ENCODE peak calls at places on chromosomes 3 and 15, in eight cellular contexts. One of them, this sample, is unnamed.
A peak's percentile ranks its signal among the peaks of the same experiment; 100 is the strongest.

GRCh38 chr3:170760174-170760526 is 109.8 kb downstream of the RPL22L1 start:
- DNase-seq in OCI-LY7: no peak
- DNase-seq in cardiac muscle cell: no peak
- DNase-seq in lower lobe of right lung: no peak
- DNase-seq in HepG2: no peak
- DNase-seq in mucosa of descending colon: no peak
- DNase-seq in A549: no peak
- DNase-seq in GM23248: peak; percentile 18
- DNase-seq in this sample: no peak

GRCh38 chr3:147343926-147344325 is 62.4 kb downstream of the ZIC4 start:
- DNase-seq in OCI-LY7: no peak
- DNase-seq in cardiac muscle cell: no peak
- DNase-seq in lower lobe of right lung: no peak
- DNase-seq in HepG2: no peak
- DNase-seq in mucosa of descending colon: no peak
- DNase-seq in A549: no peak
- DNase-seq in GM23248: no peak
- DNase-seq in this sample: no peak

GRCh38 chr3:58383904-58384303 is 49.7 kb downstream of the PDHB start:
- DNase-seq in OCI-LY7: no peak
- DNase-seq in cardiac muscle cell: no peak
- DNase-seq in lower lobe of right lung: no peak
- DNase-seq in HepG2: no peak
- DNase-seq in mucosa of descending colon: no peak
- DNase-seq in A549: no peak
- DNase-seq in GM23248: peak; percentile 99
- DNase-seq in this sample: peak; percentile 57

GRCh38 chr15:82021992-82022391 is 23.8 kb downstream of the MEX3B start:
- DNase-seq in OCI-LY7: no peak
- DNase-seq in cardiac muscle cell: peak; percentile 34
- DNase-seq in lower lobe of right lung: no peak
- DNase-seq in HepG2: no peak
- DNase-seq in mucosa of descending colon: no peak
- DNase-seq in A549: no peak
- DNase-seq in GM23248: no peak
- DNase-seq in this sample: peak; percentile 96

GRCh38 chr3:183253961-183254815 is 1.1 kb downstream of the B3GNT5 start:
- DNase-seq in OCI-LY7: no peak
- DNase-seq in cardiac muscle cell: peak; percentile 45
- DNase-seq in lower lobe of right lung: peak; percentile 74
- DNase-seq in HepG2: no peak
- DNase-seq in mucosa of descending colon: peak; percentile 54
- DNase-seq in A549: no peak
- DNase-seq in GM23248: peak; percentile 63
- DNase-seq in this sample: peak; percentile 45

GRCh38 chr3:105979961-105980360 is 111.1 kb upstream of the CBLB start:
- DNase-seq in OCI-LY7: no peak
- DNase-seq in cardiac muscle cell: no peak
- DNase-seq in lower lobe of right lung: no peak
- DNase-seq in HepG2: no peak
- DNase-seq in mucosa of descending colon: no peak
- DNase-seq in A549: no peak
- DNase-seq in GM23248: no peak
- DNase-seq in this sample: no peak

GRCh38 chr15:41047474-41047873 is 68.6 kb downstream of the INO80 start:
- DNase-seq in OCI-LY7: no peak
- DNase-seq in cardiac muscle cell: no peak
- DNase-seq in lower lobe of right lung: no peak
- DNase-seq in HepG2: no peak
- DNase-seq in mucosa of descending colon: no peak
- DNase-seq in A549: no peak
- DNase-seq in GM23248: no peak
- DNase-seq in this sample: no peak

GRCh38 chr3:58612825-58613224 is 35.6 kb upstream of the FAM107A start:
- DNase-seq in OCI-LY7: no peak
- DNase-seq in cardiac muscle cell: no peak
- DNase-seq in lower lobe of right lung: no peak
- DNase-seq in HepG2: no peak
- DNase-seq in mucosa of descending colon: no peak
- DNase-seq in A549: no peak
- DNase-seq in GM23248: no peak
- DNase-seq in this sample: no peak

GRCh38 chr3:122977645-122978466 is 49.7 kb downstream of the SEMA5B start:
- DNase-seq in OCI-LY7: no peak
- DNase-seq in cardiac muscle cell: peak; percentile 69
- DNase-seq in lower lobe of right lung: peak; percentile 62
- DNase-seq in HepG2: peak; percentile 73
- DNase-seq in mucosa of descending colon: peak; percentile 10
- DNase-seq in A549: no peak
- DNase-seq in GM23248: peak; percentile 40
- DNase-seq in this sample: peak; percentile 87

GRCh38 chr3:156826896-156827882 is 1.0 kb downstream of the LEKR1 start:
- DNase-seq in OCI-LY7: no peak
- DNase-seq in cardiac muscle cell: peak; percentile 10
- DNase-seq in lower lobe of right lung: no peak
- DNase-seq in HepG2: no peak
- DNase-seq in mucosa of descending colon: no peak
- DNase-seq in A549: no peak
- DNase-seq in GM23248: no peak
- DNase-seq in this sample: no peak

GRCh38 chr15:49495993-49496747 is 73.1 kb downstream of the FGF7 start:
- DNase-seq in OCI-LY7: no peak
- DNase-seq in cardiac muscle cell: no peak
- DNase-seq in lower lobe of right lung: no peak
- DNase-seq in HepG2: no peak
- DNase-seq in mucosa of descending colon: no peak
- DNase-seq in A549: no peak
- DNase-seq in GM23248: peak; percentile 57
- DNase-seq in this sample: no peak

GRCh38 chr3:132232231-132232792 is 84.9 kb upstream of the ACP3 start:
- DNase-seq in OCI-LY7: no peak
- DNase-seq in cardiac muscle cell: no peak
- DNase-seq in lower lobe of right lung: no peak
- DNase-seq in HepG2: no peak
- DNase-seq in mucosa of descending colon: no peak
- DNase-seq in A549: no peak
- DNase-seq in GM23248: peak; percentile 66
- DNase-seq in this sample: no peak

GRCh38 chr15:92014461-92015030 is 161.0 kb downstream of the SLCO3A1 start:
- DNase-seq in OCI-LY7: peak; percentile 39
- DNase-seq in cardiac muscle cell: no peak
- DNase-seq in lower lobe of right lung: no peak
- DNase-seq in HepG2: no peak
- DNase-seq in mucosa of descending colon: no peak
- DNase-seq in A549: no peak
- DNase-seq in GM23248: no peak
- DNase-seq in this sample: no peak

GRCh38 chr3:18729671-18730070 is 304.5 kb upstream of the SATB1 start:
- DNase-seq in OCI-LY7: no peak
- DNase-seq in cardiac muscle cell: no peak
- DNase-seq in lower lobe of right lung: no peak
- DNase-seq in HepG2: no peak
- DNase-seq in mucosa of descending colon: no peak
- DNase-seq in A549: no peak
- DNase-seq in GM23248: no peak
- DNase-seq in this sample: no peak

GRCh38 chr3:15629860-15630597 is 28.5 kb downstream of the BTD start:
- DNase-seq in OCI-LY7: peak; percentile 87
- DNase-seq in cardiac muscle cell: peak; percentile 76
- DNase-seq in lower lobe of right lung: no peak
- DNase-seq in HepG2: peak; percentile 62
- DNase-seq in mucosa of descending colon: peak; percentile 76
- DNase-seq in A549: peak; percentile 82
- DNase-seq in GM23248: peak; percentile 96
- DNase-seq in this sample: peak; percentile 71

GRCh38 chr3:183817111-183817510 is 8.3 kb downstream of the MAP6D1 start:
- DNase-seq in OCI-LY7: no peak
- DNase-seq in cardiac muscle cell: no peak
- DNase-seq in lower lobe of right lung: no peak
- DNase-seq in HepG2: no peak
- DNase-seq in mucosa of descending colon: no peak
- DNase-seq in A549: no peak
- DNase-seq in GM23248: no peak
- DNase-seq in this sample: no peak

GRCh38 chr15:101167366-101167790 is 84.5 kb downstream of the CHSY1 start:
- DNase-seq in OCI-LY7: no peak
- DNase-seq in cardiac muscle cell: no peak
- DNase-seq in lower lobe of right lung: no peak
- DNase-seq in HepG2: peak; percentile 31
- DNase-seq in mucosa of descending colon: no peak
- DNase-seq in A549: no peak
- DNase-seq in GM23248: no peak
- DNase-seq in this sample: no peak

GRCh38 chr15:101169457-101170071 is 82.3 kb downstream of the CHSY1 start:
- DNase-seq in OCI-LY7: no peak
- DNase-seq in cardiac muscle cell: no peak
- DNase-seq in lower lobe of right lung: no peak
- DNase-seq in HepG2: no peak
- DNase-seq in mucosa of descending colon: no peak
- DNase-seq in A549: no peak
- DNase-seq in GM23248: peak; percentile 40
- DNase-seq in this sample: no peak

GRCh38 chr15:101167791-101168462 is 83.9 kb downstream of the CHSY1 start:
- DNase-seq in OCI-LY7: no peak
- DNase-seq in cardiac muscle cell: no peak
- DNase-seq in lower lobe of right lung: peak; percentile 73
- DNase-seq in HepG2: peak; percentile 57
- DNase-seq in mucosa of descending colon: peak; percentile 38
- DNase-seq in A549: no peak
- DNase-seq in GM23248: peak; percentile 71
- DNase-seq in this sample: peak; percentile 73

GRCh38 chr15:101168898-101169297 is 83.0 kb downstream of the CHSY1 start:
- DNase-seq in OCI-LY7: no peak
- DNase-seq in cardiac muscle cell: no peak
- DNase-seq in lower lobe of right lung: no peak
- DNase-seq in HepG2: no peak
- DNase-seq in mucosa of descending colon: no peak
- DNase-seq in A549: no peak
- DNase-seq in GM23248: no peak
- DNase-seq in this sample: no peak

DNA sequence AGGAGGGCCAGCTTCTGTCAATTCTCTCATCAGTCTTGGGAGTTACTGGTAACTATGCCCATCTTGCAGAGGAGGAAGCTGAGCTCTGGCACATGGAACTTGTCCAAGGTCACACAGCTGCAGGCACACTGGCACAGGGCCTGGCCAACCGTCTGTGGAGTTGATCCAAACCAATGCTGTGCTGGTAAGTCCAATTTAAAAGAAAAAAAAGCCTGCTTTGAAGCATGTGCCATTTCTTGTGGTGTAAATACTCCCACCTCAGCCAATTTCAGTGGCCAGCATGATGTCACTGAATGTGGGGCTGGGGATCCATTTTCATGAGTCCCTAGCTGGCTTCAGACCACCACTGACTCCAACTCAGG is 83.4 kb downstream of the CHSY1 start:
- DNase-seq in OCI-LY7: no peak
- DNase-seq in cardiac muscle cell: no peak
- DNase-seq in lower lobe of right lung: no peak
- DNase-seq in HepG2: no peak
- DNase-seq in mucosa of descending colon: no peak
- DNase-seq in A549: no peak
- DNase-seq in GM23248: peak; percentile 34
- DNase-seq in this sample: no peak
- H3K4me1 ChIP-seq in OCI-LY7: no peaks in the 10 kb centered on the region
- H3K4me1 ChIP-seq in cardiac muscle cell: peaks cover 7% of the 10 kb centered on the region
- H3K4me1 ChIP-seq in lower lobe of right lung: peaks cover 56% of the 10 kb centered on the region
- H3K4me1 ChIP-seq in HepG2: peaks cover 31% of the 10 kb centered on the region
- H3K4me1 ChIP-seq in mucosa of descending colon: peaks cover 15% of the 10 kb centered on the region
- H3K4me1 ChIP-seq in A549: no peaks in the 10 kb centered on the region
- H3K4me1 ChIP-seq in GM23248: peaks cover 30% of the 10 kb centered on the region
- H3K4me1 ChIP-seq in this sample: peaks cover 13% of the 10 kb centered on the region

DNA sequence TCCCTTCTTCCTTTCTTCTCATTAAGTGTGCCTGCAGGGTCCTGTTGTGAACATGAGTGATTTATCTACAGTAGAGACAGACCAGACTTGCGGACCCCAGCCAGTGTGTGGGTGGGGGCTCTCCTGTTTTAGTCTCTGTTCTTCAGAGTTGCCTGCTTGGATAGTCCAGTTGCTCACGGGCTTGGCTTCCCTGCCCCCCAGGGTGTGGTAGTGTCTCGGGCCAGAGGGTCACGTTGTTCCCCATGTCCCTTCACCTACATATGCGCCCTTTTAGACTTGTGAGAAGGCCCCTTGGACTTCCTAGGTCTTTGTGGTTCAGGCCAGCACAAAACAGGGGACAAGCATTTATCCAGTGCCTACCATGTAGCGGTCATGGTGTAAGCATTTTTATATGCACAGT is 85.8 kb downstream of the AAGAB start:
- DNase-seq in OCI-LY7: no peak
- DNase-seq in cardiac muscle cell: no peak
- DNase-seq in lower lobe of right lung: no peak
- DNase-seq in HepG2: no peak
- DNase-seq in mucosa of descending colon: no peak
- DNase-seq in A549: no peak
- DNase-seq in GM23248: no peak
- DNase-seq in this sample: no peak
- H3K4me1 ChIP-seq in OCI-LY7: no peaks in the 10 kb centered on the region
- H3K4me1 ChIP-seq in cardiac muscle cell: peaks cover 21% of the 10 kb centered on the region
- H3K4me1 ChIP-seq in lower lobe of right lung: peaks cover 29% of the 10 kb centered on the region
- H3K4me1 ChIP-seq in HepG2: no peaks in the 10 kb centered on the region
- H3K4me1 ChIP-seq in mucosa of descending colon: peaks cover 2% of the 10 kb centered on the region
- H3K4me1 ChIP-seq in A549: peaks cover 91% of the 10 kb centered on the region
- H3K4me1 ChIP-seq in GM23248: peaks cover 14% of the 10 kb centered on the region
- H3K4me1 ChIP-seq in this sample: peaks cover 19% of the 10 kb centered on the region

GRCh38 chr15:63054985-63055384 is 12.4 kb downstream of the TPM1 start:
- DNase-seq in OCI-LY7: no peak
- DNase-seq in cardiac muscle cell: no peak
- DNase-seq in lower lobe of right lung: no peak
- DNase-seq in HepG2: no peak
- DNase-seq in mucosa of descending colon: no peak
- DNase-seq in A549: no peak
- DNase-seq in GM23248: peak; percentile 46
- DNase-seq in this sample: no peak
- H3K4me1 ChIP-seq in OCI-LY7: peaks cover 7% of the 10 kb centered on the region
- H3K4me1 ChIP-seq in cardiac muscle cell: peaks cover 68% of the 10 kb centered on the region
- H3K4me1 ChIP-seq in lower lobe of right lung: peaks cover 82% of the 10 kb centered on the region
- H3K4me1 ChIP-seq in HepG2: peaks cover 66% of the 10 kb centered on the region
- H3K4me1 ChIP-seq in mucosa of descending colon: peaks cover 58% of the 10 kb centered on the region
- H3K4me1 ChIP-seq in A549: peaks cover 98% of the 10 kb centered on the region
- H3K4me1 ChIP-seq in GM23248: peaks cover 65% of the 10 kb centered on the region
- H3K4me1 ChIP-seq in this sample: peaks cover 16% of the 10 kb centered on the region

DNA sequence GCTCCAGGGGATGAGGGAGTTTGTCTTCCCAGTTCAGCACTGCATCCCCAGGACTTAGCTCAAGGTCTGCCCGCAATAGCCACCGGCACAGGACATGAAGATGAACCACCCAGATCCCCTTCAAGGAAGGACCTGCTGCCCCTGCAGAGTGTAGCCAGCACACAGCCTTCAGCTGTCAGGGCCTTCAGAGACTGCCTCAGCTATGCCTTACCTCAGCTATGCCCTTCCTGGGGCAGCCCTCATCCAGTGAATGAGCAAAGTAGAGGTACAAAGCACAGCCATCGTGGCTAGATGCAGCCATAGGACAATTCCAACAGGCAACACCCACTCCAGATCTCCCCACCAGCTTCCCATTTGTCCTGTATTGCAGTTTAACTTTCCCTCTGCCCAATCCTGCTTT is 291.2 kb upstream of the STT3B start:
- DNase-seq in OCI-LY7: no peak
- DNase-seq in cardiac muscle cell: no peak
- DNase-seq in lower lobe of right lung: no peak
- DNase-seq in HepG2: no peak
- DNase-seq in mucosa of descending colon: no peak
- DNase-seq in A549: no peak
- DNase-seq in GM23248: no peak
- DNase-seq in this sample: no peak
- H3K4me1 ChIP-seq in OCI-LY7: peaks cover 33% of the 10 kb centered on the region
- H3K4me1 ChIP-seq in cardiac muscle cell: peaks cover 10% of the 10 kb centered on the region
- H3K4me1 ChIP-seq in lower lobe of right lung: no peaks in the 10 kb centered on the region
- H3K4me1 ChIP-seq in HepG2: no peaks in the 10 kb centered on the region
- H3K4me1 ChIP-seq in mucosa of descending colon: no peaks in the 10 kb centered on the region
- H3K4me1 ChIP-seq in A549: no peaks in the 10 kb centered on the region
- H3K4me1 ChIP-seq in GM23248: no peaks in the 10 kb centered on the region
- H3K4me1 ChIP-seq in this sample: no peaks in the 10 kb centered on the region

GRCh38 chr15:98155356-98155755 is 194.9 kb downstream of the ARRDC4 start:
- DNase-seq in OCI-LY7: no peak
- DNase-seq in cardiac muscle cell: no peak
- DNase-seq in lower lobe of right lung: no peak
- DNase-seq in HepG2: no peak
- DNase-seq in mucosa of descending colon: no peak
- DNase-seq in A549: no peak
- DNase-seq in GM23248: peak; percentile 72
- DNase-seq in this sample: no peak
- H3K4me1 ChIP-seq in OCI-LY7: peaks cover 29% of the 10 kb centered on the region
- H3K4me1 ChIP-seq in cardiac muscle cell: no peaks in the 10 kb centered on the region
- H3K4me1 ChIP-seq in lower lobe of right lung: no peaks in the 10 kb centered on the region
- H3K4me1 ChIP-seq in HepG2: no peaks in the 10 kb centered on the region
- H3K4me1 ChIP-seq in mucosa of descending colon: no peaks in the 10 kb centered on the region
- H3K4me1 ChIP-seq in A549: no peaks in the 10 kb centered on the region
- H3K4me1 ChIP-seq in GM23248: peaks cover 15% of the 10 kb centered on the region
- H3K4me1 ChIP-seq in this sample: no peaks in the 10 kb centered on the region